ENCODE peak calls at places on chromosomes 4 and X, in eight cellular contexts. X, Z, O, Y, I, F, B and D are unnamed samples.

GRCh38 chr4:153387981-153388380 is 43.5 kb downstream of the MND1 start:
- DNase-seq in I (no peak), F (no peak), X (no peak), Y (no peak), Z (no peak), B (no peak), O (no peak), D (no peak)

GRCh38 chrX:97471071-97471470 is 587.4 kb downstream of the RPA4 start:
- DNase-seq in Z (no peak), Y (no peak), B (no peak), I (no peak), F (no peak), O (no peak), X (no peak), D (no peak)

GRCh38 chr4:179719766-179720470 is 2277.7 kb upstream of the AGA start:
- DNase-seq in X (no peak), O (no peak), B (no peak), Z (no peak), Y (no peak), F (no peak), I (no peak), D (no peak)

GRCh38 chr4:89162486-89162885 is 51.2 kb downstream of the TIGD2 start:
- DNase-seq in F (no peak), O (no peak), X (no peak), Z (no peak), Y (no peak), B (no peak), I (no peak), D (no peak)

GRCh38 chr4:64230709-64231310 is 178.4 kb downstream of the TECRL start:
- DNase-seq in B (no peak), O (peak), I (peak), F (no peak), Y (no peak), Z (no peak), X (peak), D (no peak)

GRCh38 chr4:73440653-73441052 is 4.6 kb downstream of the AFP start:
- DNase-seq in Y (no peak), Z (no peak), B (no peak), O (no peak), X (no peak), F (no peak), I (no peak), D (no peak)

GRCh38 chr4:175376287-175376977 is 435.6 kb downstream of the GPM6A start:
- DNase-seq in X (no peak), O (no peak), Z (no peak), B (no peak), Y (no peak), I (no peak), F (no peak), D (no peak)

GRCh38 chr4:11133868-11134267 is 294.8 kb downstream of the HS3ST1 start:
- DNase-seq in O (no peak), B (no peak), F (no peak), I (no peak), X (no peak), Z (no peak), Y (no peak), D (no peak)

GRCh38 chr4:15914736-15915135 is 23.8 kb downstream of the FGFBP1 start:
- DNase-seq in X (no peak), O (no peak), Z (no peak), B (no peak), F (no peak), Y (no peak), I (no peak), D (no peak)

GRCh38 chrX:129698150-129698549 is 40.6 kb upstream of the XPNPEP2 start:
- DNase-seq in Z (no peak), B (no peak), I (peak), X (no peak), Y (peak), F (no peak), O (no peak), D (no peak)